ENCODE peak calls at places on chromosomes 3 and 15, in seven cellular contexts. One of them, this sample, is unnamed.
A peak's percentile ranks its signal among the peaks of the same experiment; 100 is the strongest.

GRCh38 chr3:31918179-31919165 is 62.6 kb downstream of the OSBPL10 start:
- DNase-seq in thoracic aorta: no peak
- DNase-seq in substantia nigra: no peak
- DNase-seq in tibial artery: no peak
- DNase-seq in PC-9: no peak
- DNase-seq in caudate nucleus: no peak
- DNase-seq in neural progenitor cell: no peak
- DNase-seq in this sample: no peak

GRCh38 chr15:74519311-74519710 is 21.7 kb upstream of the ARID3B start:
- DNase-seq in thoracic aorta: no peak
- DNase-seq in neural progenitor cell: no peak
- DNase-seq in caudate nucleus: no peak
- DNase-seq in substantia nigra: no peak
- DNase-seq in tibial artery: no peak
- DNase-seq in PC-9: peak; percentile 46
- DNase-seq in this sample: no peak

GRCh38 chr3:53161345-53161819 is 373 bp downstream of the PRKCD start:
- DNase-seq in neural progenitor cell: peak; percentile 46
- DNase-seq in PC-9: no peak
- DNase-seq in substantia nigra: no peak
- DNase-seq in tibial artery: no peak
- DNase-seq in thoracic aorta: no peak
- DNase-seq in caudate nucleus: no peak
- DNase-seq in this sample: no peak

GRCh38 chr3:47578119-47578630 is 490 bp downstream of the CSPG5 start:
- DNase-seq in tibial artery: no peak
- DNase-seq in substantia nigra: peak; percentile 10
- DNase-seq in neural progenitor cell: peak; percentile 59
- DNase-seq in caudate nucleus: no peak
- DNase-seq in thoracic aorta: no peak
- DNase-seq in PC-9: no peak
- DNase-seq in this sample: no peak

GRCh38 chr3:188208751-188209433 is 54.9 kb downstream of the LPP start:
- DNase-seq in substantia nigra: no peak
- DNase-seq in tibial artery: no peak
- DNase-seq in thoracic aorta: no peak
- DNase-seq in PC-9: no peak
- DNase-seq in caudate nucleus: no peak
- DNase-seq in neural progenitor cell: no peak
- DNase-seq in this sample: no peak

GRCh38 chr3:122898298-122898697 is 103.4 kb downstream of the SLC49A4 start:
- DNase-seq in substantia nigra: no peak
- DNase-seq in tibial artery: no peak
- DNase-seq in caudate nucleus: no peak
- DNase-seq in thoracic aorta: no peak
- DNase-seq in neural progenitor cell: no peak
- DNase-seq in PC-9: no peak
- DNase-seq in this sample: no peak

GRCh38 chr3:158768881-158769518 is 32.9 kb upstream of the MFSD1 start:
- DNase-seq in tibial artery: peak; percentile 49
- DNase-seq in thoracic aorta: no peak
- DNase-seq in neural progenitor cell: peak; percentile 11
- DNase-seq in PC-9: peak; percentile 96
- DNase-seq in caudate nucleus: no peak
- DNase-seq in substantia nigra: no peak
- DNase-seq in this sample: peak; percentile 73

GRCh38 chr3:141272906-141273662 is 41.5 kb downstream of the PXYLP1 start:
- DNase-seq in PC-9: no peak
- DNase-seq in thoracic aorta: no peak
- DNase-seq in substantia nigra: no peak
- DNase-seq in tibial artery: no peak
- DNase-seq in neural progenitor cell: no peak
- DNase-seq in caudate nucleus: no peak
- DNase-seq in this sample: no peak

GRCh38 chr3:151538706-151539403 is 78.0 kb upstream of the IGSF10 start:
- DNase-seq in caudate nucleus: no peak
- DNase-seq in substantia nigra: peak; percentile 14
- DNase-seq in thoracic aorta: no peak
- DNase-seq in neural progenitor cell: peak; percentile 39
- DNase-seq in PC-9: no peak
- DNase-seq in tibial artery: peak; percentile 75
- DNase-seq in this sample: no peak

GRCh38 chr15:75606711-75607684 is 18.5 kb downstream of the SNUPN start:
- DNase-seq in PC-9: no peak
- DNase-seq in substantia nigra: no peak
- DNase-seq in thoracic aorta: no peak
- DNase-seq in caudate nucleus: no peak
- DNase-seq in tibial artery: no peak
- DNase-seq in neural progenitor cell: no peak
- DNase-seq in this sample: no peak

GRCh38 chr3:80007522-80007921 is 239.7 kb upstream of the ROBO1 start:
- DNase-seq in tibial artery: no peak
- DNase-seq in thoracic aorta: no peak
- DNase-seq in neural progenitor cell: no peak
- DNase-seq in substantia nigra: no peak
- DNase-seq in PC-9: no peak
- DNase-seq in caudate nucleus: no peak
- DNase-seq in this sample: no peak

GRCh38 chr3:141610993-141611392 is 124.2 kb downstream of the RASA2 start:
- DNase-seq in neural progenitor cell: no peak
- DNase-seq in tibial artery: no peak
- DNase-seq in substantia nigra: no peak
- DNase-seq in PC-9: no peak
- DNase-seq in thoracic aorta: no peak
- DNase-seq in caudate nucleus: no peak
- DNase-seq in this sample: no peak

GRCh38 chr15:36883705-36884355 is 216.5 kb downstream of the MEIS2 start:
- DNase-seq in PC-9: no peak
- DNase-seq in substantia nigra: peak; percentile 74
- DNase-seq in thoracic aorta: peak; percentile 50
- DNase-seq in tibial artery: peak; percentile 83
- DNase-seq in caudate nucleus: peak; percentile 53
- DNase-seq in neural progenitor cell: peak; percentile 97
- DNase-seq in this sample: peak; percentile 41

GRCh38 chr3:21839592-21839991 is 88.6 kb upstream of the ZNF385D start:
- DNase-seq in PC-9: no peak
- DNase-seq in tibial artery: no peak
- DNase-seq in substantia nigra: no peak
- DNase-seq in caudate nucleus: no peak
- DNase-seq in thoracic aorta: no peak
- DNase-seq in neural progenitor cell: no peak
- DNase-seq in this sample: no peak

GRCh38 chr15:50119063-50119700 is at the start of gene ATP8B4:
- DNase-seq in tibial artery: no peak
- DNase-seq in neural progenitor cell: peak; percentile 77
- DNase-seq in substantia nigra: no peak
- DNase-seq in caudate nucleus: no peak
- DNase-seq in PC-9: no peak
- DNase-seq in thoracic aorta: no peak
- DNase-seq in this sample: no peak

GRCh38 chr15:80010131-80010673 is 39.2 kb upstream of the BCL2A1 start:
- DNase-seq in substantia nigra: no peak
- DNase-seq in caudate nucleus: no peak
- DNase-seq in PC-9: peak; percentile 56
- DNase-seq in neural progenitor cell: no peak
- DNase-seq in thoracic aorta: no peak
- DNase-seq in tibial artery: no peak
- DNase-seq in this sample: no peak

GRCh38 chr15:79015416-79015815 is 70.6 kb upstream of the CTSH start:
- DNase-seq in neural progenitor cell: no peak
- DNase-seq in substantia nigra: no peak
- DNase-seq in thoracic aorta: no peak
- DNase-seq in tibial artery: no peak
- DNase-seq in caudate nucleus: no peak
- DNase-seq in PC-9: no peak
- DNase-seq in this sample: no peak

GRCh38 chr15:70088887-70089691 is 8.6 kb downstream of the TLE3 start:
- DNase-seq in thoracic aorta: no peak
- DNase-seq in PC-9: no peak
- DNase-seq in substantia nigra: no peak
- DNase-seq in tibial artery: peak; percentile 43
- DNase-seq in caudate nucleus: no peak
- DNase-seq in neural progenitor cell: no peak
- DNase-seq in this sample: no peak

GRCh38 chr15:95325763-95326688 is 1004.5 kb upstream of the NR2F2 start:
- DNase-seq in tibial artery: peak; percentile 43
- DNase-seq in thoracic aorta: no peak
- DNase-seq in caudate nucleus: no peak
- DNase-seq in PC-9: no peak
- DNase-seq in neural progenitor cell: no peak
- DNase-seq in substantia nigra: no peak
- DNase-seq in this sample: no peak

GRCh38 chr15:93020976-93021772 is 67.8 kb downstream of the RGMA start:
- DNase-seq in PC-9: no peak
- DNase-seq in tibial artery: no peak
- DNase-seq in thoracic aorta: no peak
- DNase-seq in neural progenitor cell: no peak
- DNase-seq in caudate nucleus: no peak
- DNase-seq in substantia nigra: no peak
- DNase-seq in this sample: no peak

GRCh38 chr3:113249111-113249510 is 37.8 kb downstream of the BOC start:
- DNase-seq in thoracic aorta: no peak
- DNase-seq in PC-9: no peak
- DNase-seq in caudate nucleus: no peak
- DNase-seq in tibial artery: no peak
- DNase-seq in substantia nigra: no peak
- DNase-seq in neural progenitor cell: no peak
- DNase-seq in this sample: peak; percentile 33

DNA sequence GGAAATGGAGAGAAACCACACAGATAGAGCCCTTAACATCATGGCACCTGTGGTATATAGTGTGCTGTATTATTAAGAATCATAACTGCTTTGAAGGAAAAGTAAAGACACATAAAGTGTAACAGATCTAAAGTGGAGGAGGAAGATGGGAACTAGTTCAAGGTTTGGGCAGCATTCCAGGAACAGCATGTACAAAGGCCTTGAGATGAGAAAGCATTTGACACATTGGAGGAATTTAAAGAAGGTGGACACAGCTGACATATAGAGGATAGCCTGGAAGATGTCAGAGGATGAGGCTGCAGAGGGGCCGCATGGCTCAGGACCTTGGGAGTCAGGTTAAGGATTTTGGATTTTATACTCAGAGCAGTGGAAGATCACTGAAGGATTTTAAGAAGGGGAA is 39.0 kb downstream of the LRTM1 start:
- DNase-seq in caudate nucleus: no peak
- DNase-seq in substantia nigra: no peak
- DNase-seq in PC-9: no peak
- DNase-seq in thoracic aorta: no peak
- DNase-seq in neural progenitor cell: no peak
- DNase-seq in tibial artery: no peak
- DNase-seq in this sample: no peak
- H3K27ac ChIP-seq in caudate nucleus: no peak overlapping the region
- H3K27ac ChIP-seq in substantia nigra: no peak overlapping the region
- H3K27ac ChIP-seq in PC-9: no peak overlapping the region
- H3K27ac ChIP-seq in thoracic aorta: no peak overlapping the region
- H3K27ac ChIP-seq in neural progenitor cell: no peak overlapping the region
- H3K27ac ChIP-seq in tibial artery: no peak overlapping the region
- H3K27ac ChIP-seq in this sample: no peak overlapping the region

DNA sequence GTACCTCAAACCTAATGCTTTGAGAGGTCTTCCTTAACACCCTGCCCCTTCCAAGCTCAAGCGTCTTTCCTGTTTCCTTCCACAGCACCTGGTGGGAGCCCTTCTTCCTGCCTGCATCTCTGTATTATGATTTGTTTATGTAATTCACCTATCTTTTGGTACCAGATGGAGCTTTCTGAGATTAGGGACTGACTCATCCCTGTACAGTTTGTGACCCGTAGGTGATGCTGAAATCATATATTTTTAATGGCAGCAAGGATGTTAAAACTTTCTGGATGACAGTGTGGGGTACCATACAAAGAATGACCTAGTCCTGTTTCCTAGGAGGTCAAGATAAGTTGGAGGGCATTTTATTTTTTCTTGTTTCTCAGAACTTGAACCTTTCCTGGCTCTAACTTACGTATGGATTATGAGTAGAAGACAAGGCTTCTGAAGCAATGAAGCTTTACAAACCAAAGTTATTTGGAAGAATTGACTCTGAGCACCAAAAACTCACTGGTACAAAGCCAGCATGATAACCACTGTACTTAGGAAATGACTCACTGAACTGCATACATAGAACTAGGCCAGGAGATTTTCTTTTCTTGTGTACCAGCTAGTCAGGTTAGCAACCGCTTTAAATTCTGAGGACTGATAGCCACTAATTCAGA is 46.6 kb downstream of the HHLA2 start:
- DNase-seq in substantia nigra: no peak
- DNase-seq in PC-9: no peak
- DNase-seq in neural progenitor cell: no peak
- DNase-seq in tibial artery: no peak
- DNase-seq in caudate nucleus: no peak
- DNase-seq in thoracic aorta: no peak
- DNase-seq in this sample: no peak
- H3K27ac ChIP-seq in substantia nigra: no peak overlapping the region
- H3K27ac ChIP-seq in PC-9: no peak overlapping the region
- H3K27ac ChIP-seq in neural progenitor cell: no peak overlapping the region
- H3K27ac ChIP-seq in tibial artery: no peak overlapping the region
- H3K27ac ChIP-seq in caudate nucleus: no peak overlapping the region
- H3K27ac ChIP-seq in thoracic aorta: no peak overlapping the region
- H3K27ac ChIP-seq in this sample: no peak overlapping the region

GRCh38 chr15:90320062-90320884 is 31.8 kb upstream of the ZNF774 start:
- DNase-seq in neural progenitor cell: peak; percentile 94
- DNase-seq in PC-9: peak; percentile 79
- DNase-seq in thoracic aorta: peak; percentile 45
- DNase-seq in caudate nucleus: peak; percentile 42
- DNase-seq in tibial artery: peak; percentile 68
- DNase-seq in substantia nigra: peak; percentile 60
- DNase-seq in this sample: peak; percentile 49
- H3K27ac ChIP-seq in neural progenitor cell: no peak overlapping the region
- H3K27ac ChIP-seq in PC-9: peak overlapping the region; percentile 31
- H3K27ac ChIP-seq in thoracic aorta: peak overlapping the region; percentile 26
- H3K27ac ChIP-seq in caudate nucleus: no peak overlapping the region
- H3K27ac ChIP-seq in tibial artery: peak overlapping the region; percentile 66
- H3K27ac ChIP-seq in substantia nigra: no peak overlapping the region
- H3K27ac ChIP-seq in this sample: peak overlapping the region; percentile 37

DNA sequence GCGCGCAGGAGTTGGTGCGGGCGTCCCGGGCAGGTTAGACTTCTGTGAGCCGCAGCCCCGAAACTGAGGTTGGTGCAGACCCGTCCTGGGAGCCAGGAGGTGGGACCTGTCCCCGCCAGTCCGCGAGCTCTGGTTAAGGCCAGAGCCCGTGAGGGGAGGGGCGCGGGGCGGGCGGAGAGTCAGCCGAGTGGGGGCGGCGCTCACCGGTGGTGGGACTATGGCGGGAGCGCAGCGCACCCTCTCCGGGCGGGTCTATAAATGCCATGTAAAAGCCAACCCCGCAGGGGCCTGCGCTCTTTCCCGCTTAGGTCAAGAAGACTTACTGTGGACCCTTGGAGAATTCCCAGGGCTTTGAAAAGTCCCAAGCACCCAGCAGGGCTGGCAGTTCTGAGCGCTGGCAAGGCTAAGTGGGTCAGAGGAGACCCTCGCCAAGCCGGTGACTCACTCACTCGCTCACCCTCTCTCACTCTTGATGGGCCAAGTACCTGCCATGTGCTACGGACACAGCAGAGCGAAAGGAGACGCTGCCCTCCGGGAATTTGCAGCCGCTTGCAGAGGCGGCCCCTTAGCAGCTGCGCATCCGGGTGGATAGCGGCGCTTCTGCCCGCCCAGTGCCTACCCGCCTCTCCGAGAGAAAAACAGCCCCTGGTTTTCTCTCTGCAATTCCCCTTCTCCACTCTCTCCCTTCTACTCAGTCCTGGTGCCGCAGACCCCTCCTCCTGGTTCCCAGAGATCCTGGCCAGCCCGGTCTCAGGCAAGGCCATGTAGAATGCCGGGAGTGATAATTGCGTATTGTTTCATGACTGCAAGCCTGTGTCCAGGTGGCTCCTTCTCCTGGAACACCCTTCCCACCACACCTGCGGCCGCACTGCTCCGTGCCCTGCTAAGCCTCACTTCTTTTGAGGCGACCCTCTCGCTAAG is at the start of gene ALDH1L1:
- DNase-seq in substantia nigra: peak; percentile 48
- DNase-seq in neural progenitor cell: peak; percentile 84
- DNase-seq in caudate nucleus: no peak
- DNase-seq in PC-9: peak; percentile 72
- DNase-seq in tibial artery: peak; percentile 82
- DNase-seq in thoracic aorta: peak; percentile 87
- DNase-seq in this sample: peak; percentile 33
- H3K27ac ChIP-seq in substantia nigra: peak within 1 kb of the TSS; percentile 66
- H3K27ac ChIP-seq in neural progenitor cell: no peak within 1 kb of the TSS
- H3K27ac ChIP-seq in caudate nucleus: peak within 1 kb of the TSS; percentile 86
- H3K27ac ChIP-seq in PC-9: peak within 1 kb of the TSS; percentile 69
- H3K27ac ChIP-seq in tibial artery: peak within 1 kb of the TSS; percentile 81
- H3K27ac ChIP-seq in thoracic aorta: peak within 1 kb of the TSS; percentile 99
- H3K27ac ChIP-seq in this sample: peak within 1 kb of the TSS; percentile 76